ENCODE peak calls at places on chromosomes 11 and 22, in five cellular contexts. One of them, this sample, is unnamed.
A peak's percentile ranks its signal among the peaks of the same experiment; 100 is the strongest.

GRCh38 chr11:33227578-33228261 is 29.5 kb upstream of the HIPK3 start:
- DNase-seq in Ammon's horn: no peak
- DNase-seq in right cardiac atrium: no peak
- DNase-seq in NCI-H345: no peak
- DNase-seq in NCI-H146: no peak
- DNase-seq in this sample: no peak

GRCh38 chr22:48245119-48245485 is 1482.7 kb downstream of the TBC1D22A start:
- DNase-seq in Ammon's horn: no peak
- DNase-seq in right cardiac atrium: no peak
- DNase-seq in NCI-H345: no peak
- DNase-seq in NCI-H146: no peak
- DNase-seq in this sample: no peak

GRCh38 chr11:121889931-121890330 is 226.1 kb downstream of the BLID start:
- DNase-seq in Ammon's horn: no peak
- DNase-seq in right cardiac atrium: no peak
- DNase-seq in NCI-H345: no peak
- DNase-seq in NCI-H146: no peak
- DNase-seq in this sample: no peak

GRCh38 chr22:36279219-36279666 is 26.3 kb downstream of the APOL1 start:
- DNase-seq in Ammon's horn: no peak
- DNase-seq in right cardiac atrium: no peak
- DNase-seq in NCI-H345: no peak
- DNase-seq in NCI-H146: no peak
- DNase-seq in this sample: no peak

GRCh38 chr22:49951986-49952896 is 8.3 kb upstream of the PIM3 start:
- DNase-seq in Ammon's horn: no peak
- DNase-seq in right cardiac atrium: peak; percentile 50
- DNase-seq in NCI-H345: no peak
- DNase-seq in NCI-H146: no peak
- DNase-seq in this sample: no peak

GRCh38 chr11:87878373-87878779 is 296.9 kb downstream of the RAB38 start:
- DNase-seq in Ammon's horn: peak; percentile 45
- DNase-seq in right cardiac atrium: no peak
- DNase-seq in NCI-H345: peak; percentile 10
- DNase-seq in NCI-H146: no peak
- DNase-seq in this sample: no peak

GRCh38 chr22:20401376-20402020 is 7.5 kb downstream of the ZNF74 start:
- DNase-seq in Ammon's horn: no peak
- DNase-seq in right cardiac atrium: no peak
- DNase-seq in NCI-H345: no peak
- DNase-seq in NCI-H146: no peak
- DNase-seq in this sample: no peak

GRCh38 chr11:88139865-88140264 is 35.4 kb downstream of the RAB38 start:
- DNase-seq in Ammon's horn: no peak
- DNase-seq in right cardiac atrium: no peak
- DNase-seq in NCI-H345: no peak
- DNase-seq in NCI-H146: no peak
- DNase-seq in this sample: no peak

GRCh38 chr22:37940698-37941376 is 12.6 kb downstream of the C22orf23 start:
- DNase-seq in Ammon's horn: no peak
- DNase-seq in right cardiac atrium: no peak
- DNase-seq in NCI-H345: no peak
- DNase-seq in NCI-H146: no peak
- DNase-seq in this sample: no peak

GRCh38 chr11:112161012-112161411 is 2.9 kb downstream of the IL18 start:
- DNase-seq in Ammon's horn: no peak
- DNase-seq in right cardiac atrium: no peak
- DNase-seq in NCI-H345: no peak
- DNase-seq in NCI-H146: no peak
- DNase-seq in this sample: no peak

GRCh38 chr22:42432020-42432596 is at the start of gene NFAM1:
- DNase-seq in Ammon's horn: peak; percentile 60
- DNase-seq in right cardiac atrium: peak; percentile 80
- DNase-seq in NCI-H345: no peak
- DNase-seq in NCI-H146: no peak
- DNase-seq in this sample: no peak

GRCh38 chr22:49784630-49784971 is 43.1 kb downstream of the BRD1 start:
- DNase-seq in Ammon's horn: no peak
- DNase-seq in right cardiac atrium: peak; percentile 37
- DNase-seq in NCI-H345: no peak
- DNase-seq in NCI-H146: no peak
- DNase-seq in this sample: no peak

This sample was measured in Peyer's patch.